ENCODE peak calls at places on chromosomes 1 and 21, in four cellular contexts. One of them, this sample, is unnamed.
A peak's percentile ranks its signal among the peaks of the same experiment; 100 is the strongest.

GRCh38 chr1:106876384-106876783 is 180.1 kb upstream of the PRMT6 start:
- DNase-seq in mammary epithelial cell: no peak
- DNase-seq in EL: no peak
- DNase-seq in ELF-1: no peak
- DNase-seq in this sample: no peak

GRCh38 chr1:43358121-43358745 is 548 bp upstream of the CDC20 start:
- DNase-seq in EL: no peak
- DNase-seq in ELF-1: no peak
- DNase-seq in mammary epithelial cell: no peak
- DNase-seq in this sample: peak; percentile 10

GRCh38 chr1:29473167-29473855 is 237.0 kb downstream of the PTPRU start:
- DNase-seq in EL: no peak
- DNase-seq in mammary epithelial cell: no peak
- DNase-seq in ELF-1: no peak
- DNase-seq in this sample: no peak

GRCh38 chr1:195394567-195394966 is 1213.7 kb downstream of the KCNT2 start:
- DNase-seq in EL: no peak
- DNase-seq in mammary epithelial cell: no peak
- DNase-seq in ELF-1: no peak
- DNase-seq in this sample: no peak

GRCh38 chr21:34129039-34129891 is 55.9 kb downstream of the MRPS6 start:
- DNase-seq in mammary epithelial cell: peak; percentile 41
- DNase-seq in EL: peak; percentile 78
- DNase-seq in ELF-1: peak; percentile 83
- DNase-seq in this sample: peak; percentile 9

GRCh38 chr1:150507912-150508864 is at the start of gene ECM1:
- DNase-seq in ELF-1: peak; percentile 37
- DNase-seq in mammary epithelial cell: peak; percentile 62
- DNase-seq in EL: peak; percentile 91
- DNase-seq in this sample: no peak

GRCh38 chr1:107454786-107455185 is 313.9 kb downstream of the NTNG1 start:
- DNase-seq in EL: no peak
- DNase-seq in ELF-1: no peak
- DNase-seq in mammary epithelial cell: peak; percentile 36
- DNase-seq in this sample: no peak

GRCh38 chr1:234602334-234603220 is 7.4 kb downstream of the IRF2BP2 start:
- DNase-seq in ELF-1: no peak
- DNase-seq in mammary epithelial cell: peak; percentile 93
- DNase-seq in EL: peak; percentile 94
- DNase-seq in this sample: peak; percentile 15

This sample was measured in naive thymus-derived CD4-positive, alpha-beta T cell.